ENCODE peak calls at places on chromosomes 2 and 18, in seven cellular contexts. One of them, this sample, is unnamed.

GRCh38 chr2:191832668-191833067 is 14.2 kb downstream of the CAVIN2 start:
- DNase-seq in neural crest cell: no peak
- DNase-seq in HT1080: no peak
- DNase-seq in effector memory CD8-positive, alpha-beta T cell: no peak
- DNase-seq in WTC11: no peak
- DNase-seq in spleen: no peak
- DNase-seq in T-helper 1 cell: no peak
- DNase-seq in this sample: no peak

GRCh38 chr2:232976176-232976575 is 36.9 kb downstream of the NGEF start:
- DNase-seq in neural crest cell: no peak
- DNase-seq in HT1080: no peak
- DNase-seq in effector memory CD8-positive, alpha-beta T cell: no peak
- DNase-seq in WTC11: no peak
- DNase-seq in spleen: no peak
- DNase-seq in T-helper 1 cell: no peak
- DNase-seq in this sample: no peak

GRCh38 chr2:6203297-6203959 is 511.2 kb downstream of the SOX11 start:
- DNase-seq in neural crest cell: no peak
- DNase-seq in HT1080: no peak
- DNase-seq in effector memory CD8-positive, alpha-beta T cell: no peak
- DNase-seq in WTC11: no peak
- DNase-seq in spleen: no peak
- DNase-seq in T-helper 1 cell: no peak
- DNase-seq in this sample: no peak

GRCh38 chr2:600542-601386 is 76.4 kb downstream of the TMEM18 start:
- DNase-seq in neural crest cell: no peak
- DNase-seq in HT1080: no peak
- DNase-seq in effector memory CD8-positive, alpha-beta T cell: no peak
- DNase-seq in WTC11: no peak
- DNase-seq in spleen: peak; percentile 66
- DNase-seq in T-helper 1 cell: no peak
- DNase-seq in this sample: no peak

GRCh38 chr2:134361648-134362047 is 107.8 kb downstream of the MGAT5 start:
- DNase-seq in neural crest cell: no peak
- DNase-seq in HT1080: no peak
- DNase-seq in effector memory CD8-positive, alpha-beta T cell: no peak
- DNase-seq in WTC11: no peak
- DNase-seq in spleen: no peak
- DNase-seq in T-helper 1 cell: no peak
- DNase-seq in this sample: peak; percentile 53

GRCh38 chr2:198044777-198045176 is 240.4 kb downstream of the PLCL1 start:
- DNase-seq in neural crest cell: no peak
- DNase-seq in HT1080: no peak
- DNase-seq in effector memory CD8-positive, alpha-beta T cell: no peak
- DNase-seq in WTC11: no peak
- DNase-seq in spleen: no peak
- DNase-seq in T-helper 1 cell: no peak
- DNase-seq in this sample: no peak

GRCh38 chr2:231711677-231712461 is 3.5 kb downstream of the PTMA start:
- DNase-seq in neural crest cell: no peak
- DNase-seq in HT1080: no peak
- DNase-seq in effector memory CD8-positive, alpha-beta T cell: no peak
- DNase-seq in WTC11: no peak
- DNase-seq in spleen: peak; percentile 77
- DNase-seq in T-helper 1 cell: no peak
- DNase-seq in this sample: no peak

GRCh38 chr18:26741041-26741440 is 124.5 kb downstream of the AQP4 start:
- DNase-seq in neural crest cell: no peak
- DNase-seq in HT1080: no peak
- DNase-seq in effector memory CD8-positive, alpha-beta T cell: no peak
- DNase-seq in WTC11: no peak
- DNase-seq in spleen: no peak
- DNase-seq in T-helper 1 cell: no peak
- DNase-seq in this sample: no peak

GRCh38 chr2:181790716-181791649 is 100.5 kb upstream of the ITPRID2 start:
- DNase-seq in neural crest cell: no peak
- DNase-seq in HT1080: peak; percentile 100
- DNase-seq in effector memory CD8-positive, alpha-beta T cell: no peak
- DNase-seq in WTC11: no peak
- DNase-seq in spleen: no peak
- DNase-seq in T-helper 1 cell: no peak
- DNase-seq in this sample: no peak

GRCh38 chr2:102049756-102050443 is 58.1 kb downstream of the IL1R2 start:
- DNase-seq in neural crest cell: no peak
- DNase-seq in HT1080: no peak
- DNase-seq in effector memory CD8-positive, alpha-beta T cell: no peak
- DNase-seq in WTC11: no peak
- DNase-seq in spleen: no peak
- DNase-seq in T-helper 1 cell: no peak
- DNase-seq in this sample: no peak

GRCh38 chr2:1588051-1588993 is 156.0 kb downstream of the PXDN start:
- DNase-seq in neural crest cell: no peak
- DNase-seq in HT1080: no peak
- DNase-seq in effector memory CD8-positive, alpha-beta T cell: no peak
- DNase-seq in WTC11: no peak
- DNase-seq in spleen: no peak
- DNase-seq in T-helper 1 cell: no peak
- DNase-seq in this sample: no peak

GRCh38 chr2:108436976-108437375 is 12.0 kb upstream of the GCC2 start:
- DNase-seq in neural crest cell: no peak
- DNase-seq in HT1080: no peak
- DNase-seq in effector memory CD8-positive, alpha-beta T cell: no peak
- DNase-seq in WTC11: no peak
- DNase-seq in spleen: no peak
- DNase-seq in T-helper 1 cell: no peak
- DNase-seq in this sample: no peak

GRCh38 chr18:54690198-54690597 is 99.2 kb downstream of the DYNAP start:
- DNase-seq in neural crest cell: no peak
- DNase-seq in HT1080: peak; percentile 51
- DNase-seq in effector memory CD8-positive, alpha-beta T cell: no peak
- DNase-seq in WTC11: no peak
- DNase-seq in spleen: no peak
- DNase-seq in T-helper 1 cell: no peak
- DNase-seq in this sample: peak; percentile 15

GRCh38 chr18:33951031-33951430 is 273.7 kb downstream of the NOL4 start:
- DNase-seq in neural crest cell: no peak
- DNase-seq in HT1080: peak; percentile 4
- DNase-seq in effector memory CD8-positive, alpha-beta T cell: no peak
- DNase-seq in WTC11: no peak
- DNase-seq in spleen: no peak
- DNase-seq in T-helper 1 cell: no peak
- DNase-seq in this sample: no peak

GRCh38 chr2:109126501-109126860 is 2.5 kb upstream of the SH3RF3 start:
- DNase-seq in neural crest cell: no peak
- DNase-seq in HT1080: peak; percentile 87
- DNase-seq in effector memory CD8-positive, alpha-beta T cell: no peak
- DNase-seq in WTC11: no peak
- DNase-seq in spleen: no peak
- DNase-seq in T-helper 1 cell: no peak
- DNase-seq in this sample: no peak

GRCh38 chr2:99444222-99444621 is 45.6 kb downstream of the REV1 start:
- DNase-seq in neural crest cell: no peak
- DNase-seq in HT1080: no peak
- DNase-seq in effector memory CD8-positive, alpha-beta T cell: no peak
- DNase-seq in WTC11: no peak
- DNase-seq in spleen: no peak
- DNase-seq in T-helper 1 cell: no peak
- DNase-seq in this sample: no peak

GRCh38 chr18:10798727-10799435 is 273.1 kb downstream of the NAPG start:
- DNase-seq in neural crest cell: no peak
- DNase-seq in HT1080: peak; percentile 2
- DNase-seq in effector memory CD8-positive, alpha-beta T cell: no peak
- DNase-seq in WTC11: no peak
- DNase-seq in spleen: no peak
- DNase-seq in T-helper 1 cell: no peak
- DNase-seq in this sample: no peak

GRCh38 chr2:239532305-239532649 is 131.5 kb upstream of the HDAC4 start:
- DNase-seq in neural crest cell: no peak
- DNase-seq in HT1080: no peak
- DNase-seq in effector memory CD8-positive, alpha-beta T cell: no peak
- DNase-seq in WTC11: no peak
- DNase-seq in spleen: peak; percentile 39
- DNase-seq in T-helper 1 cell: no peak
- DNase-seq in this sample: no peak

GRCh38 chr2:9752441-9753275 is 90.6 kb upstream of the TAF1B start:
- DNase-seq in neural crest cell: no peak
- DNase-seq in HT1080: peak; percentile 96
- DNase-seq in effector memory CD8-positive, alpha-beta T cell: peak; percentile 56
- DNase-seq in WTC11: no peak
- DNase-seq in spleen: no peak
- DNase-seq in T-helper 1 cell: peak; percentile 42
- DNase-seq in this sample: no peak

GRCh38 chr2:7745369-7745768 is 828.2 kb downstream of the RNF144A start:
- DNase-seq in neural crest cell: no peak
- DNase-seq in HT1080: no peak
- DNase-seq in effector memory CD8-positive, alpha-beta T cell: no peak
- DNase-seq in WTC11: no peak
- DNase-seq in spleen: no peak
- DNase-seq in T-helper 1 cell: no peak
- DNase-seq in this sample: no peak

GRCh38 chr2:161170917-161171594 is 10.8 kb downstream of the TANK start:
- DNase-seq in neural crest cell: no peak
- DNase-seq in HT1080: no peak
- DNase-seq in effector memory CD8-positive, alpha-beta T cell: no peak
- DNase-seq in WTC11: no peak
- DNase-seq in spleen: no peak
- DNase-seq in T-helper 1 cell: no peak
- DNase-seq in this sample: no peak

GRCh38 chr2:9532421-9532820 is 23.2 kb downstream of the ADAM17 start:
- DNase-seq in neural crest cell: no peak
- DNase-seq in HT1080: no peak
- DNase-seq in effector memory CD8-positive, alpha-beta T cell: no peak
- DNase-seq in WTC11: no peak
- DNase-seq in spleen: no peak
- DNase-seq in T-helper 1 cell: no peak
- DNase-seq in this sample: no peak

GRCh38 chr2:207283356-207283755 is 117.6 kb upstream of the KLF7 start:
- DNase-seq in neural crest cell: no peak
- DNase-seq in HT1080: peak; percentile 52
- DNase-seq in effector memory CD8-positive, alpha-beta T cell: no peak
- DNase-seq in WTC11: no peak
- DNase-seq in spleen: peak; percentile 75
- DNase-seq in T-helper 1 cell: no peak
- DNase-seq in this sample: no peak

GRCh38 chr2:196076778-196077568 is 8.3 kb upstream of the DNAH7 start:
- DNase-seq in neural crest cell: no peak
- DNase-seq in HT1080: no peak
- DNase-seq in effector memory CD8-positive, alpha-beta T cell: no peak
- DNase-seq in WTC11: no peak
- DNase-seq in spleen: no peak
- DNase-seq in T-helper 1 cell: no peak
- DNase-seq in this sample: no peak

GRCh38 chr2:75476778-75477177 is 84.0 kb downstream of the EVA1A start:
- DNase-seq in neural crest cell: no peak
- DNase-seq in HT1080: peak; percentile 73
- DNase-seq in effector memory CD8-positive, alpha-beta T cell: no peak
- DNase-seq in WTC11: no peak
- DNase-seq in spleen: no peak
- DNase-seq in T-helper 1 cell: no peak
- DNase-seq in this sample: no peak

GRCh38 chr18:28168725-28169124 is 8.2 kb downstream of the CDH2 start:
- DNase-seq in neural crest cell: no peak
- DNase-seq in HT1080: no peak
- DNase-seq in effector memory CD8-positive, alpha-beta T cell: no peak
- DNase-seq in WTC11: no peak
- DNase-seq in spleen: no peak
- DNase-seq in T-helper 1 cell: no peak
- DNase-seq in this sample: no peak

GRCh38 chr18:58297198-58297597 is 253.2 kb downstream of the NEDD4L start:
- DNase-seq in neural crest cell: no peak
- DNase-seq in HT1080: peak; percentile 68
- DNase-seq in effector memory CD8-positive, alpha-beta T cell: no peak
- DNase-seq in WTC11: no peak
- DNase-seq in spleen: no peak
- DNase-seq in T-helper 1 cell: no peak
- DNase-seq in this sample: no peak

GRCh38 chr2:26735096-26735495 is 29.0 kb upstream of the SLC35F6 start:
- DNase-seq in neural crest cell: no peak
- DNase-seq in HT1080: peak; percentile 73
- DNase-seq in effector memory CD8-positive, alpha-beta T cell: no peak
- DNase-seq in WTC11: no peak
- DNase-seq in spleen: peak; percentile 50
- DNase-seq in T-helper 1 cell: no peak
- DNase-seq in this sample: no peak

GRCh38 chr2:190180313-190181065 is 118.0 kb upstream of the MSTN start:
- DNase-seq in neural crest cell: peak; percentile 45
- DNase-seq in HT1080: peak; percentile 61
- DNase-seq in effector memory CD8-positive, alpha-beta T cell: no peak
- DNase-seq in WTC11: peak; percentile 74
- DNase-seq in spleen: peak; percentile 85
- DNase-seq in T-helper 1 cell: peak; percentile 13
- DNase-seq in this sample: peak; percentile 61

GRCh38 chr2:27118525-27119329 is at the start of gene CGREF1:
- DNase-seq in neural crest cell: peak; percentile 27
- DNase-seq in HT1080: no peak
- DNase-seq in effector memory CD8-positive, alpha-beta T cell: no peak
- DNase-seq in WTC11: peak; percentile 55
- DNase-seq in spleen: peak; percentile 67
- DNase-seq in T-helper 1 cell: no peak
- DNase-seq in this sample: peak; percentile 37

GRCh38 chr18:74742573-74742972 is 144.9 kb downstream of the ZNF407 start:
- DNase-seq in neural crest cell: no peak
- DNase-seq in HT1080: no peak
- DNase-seq in effector memory CD8-positive, alpha-beta T cell: no peak
- DNase-seq in WTC11: no peak
- DNase-seq in spleen: no peak
- DNase-seq in T-helper 1 cell: no peak
- DNase-seq in this sample: no peak

This sample was measured in NCI-H1930.